ENCODE peak calls at places on chromosomes 1 and 21, in eight cellular contexts. M is uterus, T is suprapubic skin, Y is HCT116, B is heart left ventricle, L is breast epithelium, G is prostate gland, K is thyroid gland. E is an unnamed sample. For H3K36me3, the result is how much of the 10 kb centered on the place peaks cover.

GRCh38 chr1:38671221-38671620 is 188.4 kb downstream of the RRAGC start:
- DNase-seq in K (no peak), L (no peak), M (no peak), Y (no peak), T (no peak), G (no peak), B (no peak), E (no peak)

GRCh38 chr1:19582318-19582717 is 61.8 kb upstream of the NBL1 start:
- DNase-seq in T (peak), G (peak), L (peak), K (peak), Y (peak), B (peak), M (peak), E (peak)

GRCh38 chr1:18923721-18924610 is 21.6 kb upstream of the ALDH4A1 start:
- DNase-seq in B (peak), L (no peak), M (no peak), T (no peak), G (no peak), K (peak), Y (no peak), E (no peak)

GRCh38 chr1:179175011-179175934 is 54.2 kb downstream of the ABL2 start:
- DNase-seq in T (no peak), Y (no peak), B (no peak), M (no peak), L (peak), K (no peak), G (peak), E (no peak)

GRCh38 chr1:24047101-24047459 is 64.9 kb downstream of the MYOM3 start:
- DNase-seq in B (peak), K (no peak), L (no peak), M (peak), G (no peak), T (no peak), Y (peak), E (no peak)

GRCh38 chr1:112359961-112360767 is 35.9 kb upstream of the CTTNBP2NL start:
- DNase-seq in M (peak), B (peak), G (peak), T (peak), Y (no peak), K (peak), L (peak), E (peak)

GRCh38 chr1:18727956-18728355 is 97.3 kb downstream of the PAX7 start:
- DNase-seq in B (no peak), M (no peak), L (no peak), G (no peak), Y (no peak), K (no peak), T (no peak), E (no peak)

GRCh38 chr1:201468501-201468843 is 516 bp downstream of the PHLDA3 start:
- DNase-seq in L (no peak), K (peak), T (no peak), B (peak), M (no peak), G (no peak), Y (no peak), E (peak)

GRCh38 chr1:53130598-53130877 is 11.9 kb downstream of the SLC1A7 start:
- DNase-seq in B (no peak), K (no peak), T (peak), Y (no peak), G (no peak), L (no peak), M (no peak), E (no peak)

GRCh38 chr1:18240906-18241305 is 133.3 kb downstream of the IGSF21 start:
- DNase-seq in M (no peak), K (no peak), Y (no peak), L (no peak), G (no peak), B (no peak), T (no peak), E (no peak)

GRCh38 chr1:39269791-39270342 is 65.4 kb downstream of the MACF1 start:
- DNase-seq in Y (no peak), G (no peak), M (peak), T (no peak), K (no peak), B (no peak), L (no peak), E (no peak)

GRCh38 chr1:188170935-188171334 is 1342.2 kb downstream of the PLA2G4A start:
- DNase-seq in G (no peak), B (no peak), M (no peak), T (no peak), K (no peak), L (no peak), Y (no peak), E (no peak)

GRCh38 chr1:202189919-202190715 is 3.5 kb upstream of the LGR6 start:
- DNase-seq in M (no peak), G (no peak), T (no peak), Y (no peak), B (no peak), L (no peak), K (no peak), E (peak)

GRCh38 chr1:50831300-50832061 is 128.6 kb downstream of the FAF1 start:
- DNase-seq in K (no peak), G (no peak), M (no peak), B (no peak), Y (no peak), L (no peak), T (no peak), E (no peak)

GRCh38 chr1:218299416-218299815 is 14.3 kb downstream of the RRP15 start:
- DNase-seq in T (no peak), L (no peak), M (no peak), K (no peak), B (no peak), G (no peak), Y (peak), E (no peak)

GRCh38 chr1:210715072-210715471 is 386.4 kb downstream of the HHAT start:
- DNase-seq in G (no peak), B (no peak), K (no peak), T (no peak), L (no peak), M (no peak), Y (no peak), E (no peak)

GRCh38 chr1:157490337-157491165 is 61.8 kb downstream of the FCRL5 start:
- DNase-seq in G (peak), Y (peak), M (peak), B (peak), K (peak), L (peak), T (no peak), E (peak)

GRCh38 chr1:60577036-60577435 is 503.5 kb upstream of the C1orf87 start:
- DNase-seq in G (no peak), K (no peak), L (no peak), B (no peak), M (no peak), T (no peak), Y (no peak), E (no peak)

GRCh38 chr21:42352433-42353095 is 1.8 kb upstream of the TFF2 start:
- DNase-seq in M (no peak), L (no peak), K (peak), T (peak), B (no peak), G (no peak), Y (no peak), E (no peak)
- H3K36me3 ChIP-seq in M (under half), L (under half), K (under half), T (under half), B (under half), G (under half), Y (under half), E (under half)

GRCh38 chr1:9413877-9414213 is 121.2 kb downstream of the SPSB1 start:
- DNase-seq in M (no peak), K (no peak), L (no peak), T (no peak), Y (no peak), B (peak), G (no peak), E (peak)

GRCh38 chr1:9416506-9416905 is 122.8 kb upstream of the SLC25A33 start:
- DNase-seq in G (no peak), K (no peak), L (no peak), M (no peak), T (no peak), B (no peak), Y (no peak), E (no peak)

GRCh38 chr1:9410737-9411297 is 118.1 kb downstream of the SPSB1 start:
- DNase-seq in G (no peak), B (no peak), Y (peak), T (no peak), L (no peak), M (no peak), K (no peak), E (peak)

GRCh38 chr1:9416918-9417500 is 122.3 kb upstream of the SLC25A33 start:
- DNase-seq in G (no peak), T (no peak), Y (no peak), K (no peak), M (no peak), B (no peak), L (no peak), E (no peak)

DNA sequence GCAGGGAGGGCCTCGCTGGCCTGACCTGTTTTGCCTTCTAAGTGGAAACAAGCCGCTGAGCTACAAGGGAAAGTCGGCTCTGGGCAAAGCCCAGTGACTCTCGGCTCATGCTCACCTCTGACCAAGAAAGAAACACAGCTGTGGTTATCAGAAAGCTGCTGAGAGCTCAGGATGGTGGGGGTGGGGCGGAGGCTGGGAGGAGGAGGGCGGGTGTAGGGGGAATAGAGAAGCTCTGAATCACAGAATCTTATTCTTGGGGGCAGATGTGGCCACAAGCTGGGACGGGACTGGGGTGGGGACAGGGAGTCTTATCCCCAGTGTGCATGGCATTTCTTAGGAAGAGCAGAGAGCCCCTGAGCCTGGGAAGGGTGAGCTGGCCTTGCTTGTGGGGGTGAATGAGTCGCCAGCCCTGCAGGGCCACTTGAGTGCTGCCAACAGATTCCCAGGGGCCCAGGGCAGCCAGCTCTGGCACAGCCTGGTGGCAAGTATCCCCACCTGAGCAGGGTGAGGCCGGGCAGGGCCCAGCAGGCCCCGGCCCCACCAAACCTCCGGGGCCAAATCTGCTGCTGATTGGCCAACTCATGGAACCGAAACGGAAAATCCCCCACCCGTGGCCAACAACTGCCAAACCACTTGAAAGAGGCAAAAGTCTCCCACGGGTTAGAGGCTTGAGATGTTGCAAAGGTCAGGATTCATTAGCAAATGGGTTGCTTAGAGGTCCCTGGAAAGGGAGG is 120.6 kb downstream of the SPSB1 start:
- DNase-seq in Y (peak), B (peak), G (no peak), K (peak), L (peak), T (no peak), M (peak), E (peak)
- TF ChIP-seq POLR2A in Y (no peak), B (no peak), G (no peak), K (no peak), L (no peak), T (no peak), M (no peak), E (no peak)

GRCh38 chr1:177013273-177013672 is 151.2 kb downstream of the ASTN1 start:
- DNase-seq in L (no peak), B (no peak), T (no peak), G (no peak), Y (no peak), M (no peak), K (no peak), E (no peak)
- H3K36me3 ChIP-seq in L (under half), B (under half), T (under half), G (under half), Y (under half), M (under half), K (under half), E (under half)

GRCh38 chr1:232988572-232989040 is 38.2 kb downstream of the NTPCR start:
- DNase-seq in K (no peak), B (no peak), Y (no peak), T (peak), G (no peak), M (no peak), L (no peak), E (no peak)
- TF ChIP-seq POLR2A in K (no peak), B (no peak), Y (no peak), T (no peak), G (no peak), M (no peak), L (no peak), E (no peak)

E was measured in testis.